ENCODE peak calls at places on chromosomes 6 and 20, in eight cellular contexts. One of them, this sample, is unnamed.

GRCh38 chr20:37108676-37109075 is 12.9 kb upstream of the RBL1 start:
- DNase-seq in cardiac muscle cell: no peak
- DNase-seq in colonic mucosa: no peak
- DNase-seq in heart left ventricle: no peak
- DNase-seq in mammary epithelial cell: peak; percentile 12
- DNase-seq in lung: no peak
- DNase-seq in left ventricle myocardium inferior: no peak
- DNase-seq in BE2C: no peak
- DNase-seq in this sample: no peak

GRCh38 chr6:116444092-116444491 is 17.1 kb upstream of the CALHM6 start:
- DNase-seq in colonic mucosa: no peak
- DNase-seq in BE2C: no peak
- DNase-seq in left ventricle myocardium inferior: no peak
- DNase-seq in lung: no peak
- DNase-seq in heart left ventricle: no peak
- DNase-seq in mammary epithelial cell: peak; percentile 27
- DNase-seq in cardiac muscle cell: peak; percentile 59
- DNase-seq in this sample: no peak

GRCh38 chr6:12033770-12034169 is 21.7 kb downstream of the HIVEP1 start:
- DNase-seq in heart left ventricle: no peak
- DNase-seq in BE2C: no peak
- DNase-seq in colonic mucosa: no peak
- DNase-seq in lung: no peak
- DNase-seq in cardiac muscle cell: peak; percentile 67
- DNase-seq in left ventricle myocardium inferior: no peak
- DNase-seq in mammary epithelial cell: peak; percentile 81
- DNase-seq in this sample: no peak

GRCh38 chr6:69732640-69733039 is 64.2 kb downstream of the LMBRD1 start:
- DNase-seq in mammary epithelial cell: no peak
- DNase-seq in BE2C: no peak
- DNase-seq in heart left ventricle: no peak
- DNase-seq in left ventricle myocardium inferior: no peak
- DNase-seq in colonic mucosa: no peak
- DNase-seq in lung: no peak
- DNase-seq in cardiac muscle cell: peak; percentile 38
- DNase-seq in this sample: no peak

GRCh38 chr6:26157150-26157837 is 70.1 kb downstream of the HFE start:
- DNase-seq in lung: peak; percentile 67
- DNase-seq in left ventricle myocardium inferior: peak; percentile 45
- DNase-seq in colonic mucosa: peak; percentile 77
- DNase-seq in BE2C: peak; percentile 82
- DNase-seq in mammary epithelial cell: no peak
- DNase-seq in cardiac muscle cell: peak; percentile 65
- DNase-seq in heart left ventricle: peak; percentile 65
- DNase-seq in this sample: peak; percentile 73

GRCh38 chr6:17768388-17768787 is 61.7 kb upstream of the NUP153 start:
- DNase-seq in BE2C: no peak
- DNase-seq in mammary epithelial cell: peak; percentile 14
- DNase-seq in colonic mucosa: no peak
- DNase-seq in cardiac muscle cell: peak; percentile 50
- DNase-seq in left ventricle myocardium inferior: no peak
- DNase-seq in lung: no peak
- DNase-seq in heart left ventricle: no peak
- DNase-seq in this sample: no peak

GRCh38 chr6:119267506-119267905 is 82.1 kb downstream of the MAN1A1 start:
- DNase-seq in colonic mucosa: no peak
- DNase-seq in mammary epithelial cell: no peak
- DNase-seq in left ventricle myocardium inferior: no peak
- DNase-seq in BE2C: no peak
- DNase-seq in lung: no peak
- DNase-seq in cardiac muscle cell: no peak
- DNase-seq in heart left ventricle: no peak
- DNase-seq in this sample: no peak

GRCh38 chr20:53734006-53734688 is 140.5 kb upstream of the ZNF217 start:
- DNase-seq in mammary epithelial cell: no peak
- DNase-seq in heart left ventricle: no peak
- DNase-seq in BE2C: no peak
- DNase-seq in colonic mucosa: no peak
- DNase-seq in cardiac muscle cell: no peak
- DNase-seq in lung: no peak
- DNase-seq in left ventricle myocardium inferior: no peak
- DNase-seq in this sample: no peak

GRCh38 chr20:35467339-35468224 is 12.2 kb downstream of the CEP250 start:
- DNase-seq in left ventricle myocardium inferior: no peak
- DNase-seq in heart left ventricle: no peak
- DNase-seq in colonic mucosa: no peak
- DNase-seq in lung: no peak
- DNase-seq in cardiac muscle cell: peak; percentile 34
- DNase-seq in mammary epithelial cell: no peak
- DNase-seq in BE2C: no peak
- DNase-seq in this sample: no peak

GRCh38 chr6:170503414-170503761 is 49.7 kb downstream of the PSMB1 start:
- DNase-seq in lung: no peak
- DNase-seq in left ventricle myocardium inferior: no peak
- DNase-seq in cardiac muscle cell: no peak
- DNase-seq in heart left ventricle: no peak
- DNase-seq in colonic mucosa: no peak
- DNase-seq in mammary epithelial cell: no peak
- DNase-seq in BE2C: no peak
- DNase-seq in this sample: no peak

GRCh38 chr6:81126150-81126549 is 626.3 kb downstream of the TENT5A start:
- DNase-seq in BE2C: no peak
- DNase-seq in colonic mucosa: no peak
- DNase-seq in lung: no peak
- DNase-seq in left ventricle myocardium inferior: no peak
- DNase-seq in heart left ventricle: no peak
- DNase-seq in mammary epithelial cell: no peak
- DNase-seq in cardiac muscle cell: no peak
- DNase-seq in this sample: no peak

GRCh38 chr20:20731945-20732296 is 19.5 kb upstream of the RALGAPA2 start:
- DNase-seq in heart left ventricle: no peak
- DNase-seq in colonic mucosa: no peak
- DNase-seq in BE2C: no peak
- DNase-seq in cardiac muscle cell: peak; percentile 50
- DNase-seq in lung: no peak
- DNase-seq in left ventricle myocardium inferior: no peak
- DNase-seq in mammary epithelial cell: peak; percentile 70
- DNase-seq in this sample: peak; percentile 38

GRCh38 chr6:14770040-14770439 is 475.8 kb upstream of the JARID2 start:
- DNase-seq in BE2C: no peak
- DNase-seq in colonic mucosa: no peak
- DNase-seq in lung: no peak
- DNase-seq in heart left ventricle: no peak
- DNase-seq in mammary epithelial cell: no peak
- DNase-seq in left ventricle myocardium inferior: no peak
- DNase-seq in cardiac muscle cell: no peak
- DNase-seq in this sample: no peak

GRCh38 chr20:45339799-45340198 is 8.4 kb downstream of the SDC4 start:
- DNase-seq in colonic mucosa: no peak
- DNase-seq in cardiac muscle cell: no peak
- DNase-seq in lung: no peak
- DNase-seq in left ventricle myocardium inferior: no peak
- DNase-seq in mammary epithelial cell: no peak
- DNase-seq in BE2C: no peak
- DNase-seq in heart left ventricle: no peak
- DNase-seq in this sample: no peak

GRCh38 chr6:80988892-80989291 is 763.6 kb downstream of the TENT5A start:
- DNase-seq in left ventricle myocardium inferior: no peak
- DNase-seq in lung: no peak
- DNase-seq in cardiac muscle cell: no peak
- DNase-seq in BE2C: no peak
- DNase-seq in heart left ventricle: no peak
- DNase-seq in colonic mucosa: no peak
- DNase-seq in mammary epithelial cell: no peak
- DNase-seq in this sample: no peak

GRCh38 chr6:16803294-16804006 is 42.2 kb upstream of the ATXN1 start:
- DNase-seq in cardiac muscle cell: peak; percentile 86
- DNase-seq in mammary epithelial cell: no peak
- DNase-seq in colonic mucosa: peak; percentile 21
- DNase-seq in BE2C: peak; percentile 83
- DNase-seq in lung: no peak
- DNase-seq in left ventricle myocardium inferior: peak; percentile 40
- DNase-seq in heart left ventricle: peak; percentile 71
- DNase-seq in this sample: peak; percentile 69

GRCh38 chr6:89410231-89411018 is 1.6 kb downstream of the RRAGD start:
- DNase-seq in BE2C: no peak
- DNase-seq in mammary epithelial cell: no peak
- DNase-seq in colonic mucosa: no peak
- DNase-seq in heart left ventricle: no peak
- DNase-seq in cardiac muscle cell: no peak
- DNase-seq in left ventricle myocardium inferior: no peak
- DNase-seq in lung: no peak
- DNase-seq in this sample: no peak

GRCh38 chr6:40789143-40789764 is 202.1 kb upstream of the LRFN2 start:
- DNase-seq in mammary epithelial cell: no peak
- DNase-seq in cardiac muscle cell: peak; percentile 19
- DNase-seq in colonic mucosa: no peak
- DNase-seq in BE2C: peak; percentile 26
- DNase-seq in left ventricle myocardium inferior: no peak
- DNase-seq in heart left ventricle: no peak
- DNase-seq in lung: no peak
- DNase-seq in this sample: no peak

GRCh38 chr20:50517817-50518154 is 7.6 kb downstream of the PTPN1 start:
- DNase-seq in left ventricle myocardium inferior: no peak
- DNase-seq in cardiac muscle cell: peak; percentile 37
- DNase-seq in colonic mucosa: no peak
- DNase-seq in lung: no peak
- DNase-seq in mammary epithelial cell: no peak
- DNase-seq in heart left ventricle: no peak
- DNase-seq in BE2C: no peak
- DNase-seq in this sample: no peak

GRCh38 chr20:35514371-35514960 is 15.0 kb downstream of the C20orf173 start:
- DNase-seq in heart left ventricle: no peak
- DNase-seq in lung: no peak
- DNase-seq in cardiac muscle cell: no peak
- DNase-seq in colonic mucosa: no peak
- DNase-seq in left ventricle myocardium inferior: no peak
- DNase-seq in BE2C: no peak
- DNase-seq in mammary epithelial cell: no peak
- DNase-seq in this sample: no peak

GRCh38 chr6:2938632-2939083 is 32.7 kb downstream of the SERPINB6 start:
- DNase-seq in colonic mucosa: peak; percentile 52
- DNase-seq in cardiac muscle cell: no peak
- DNase-seq in lung: no peak
- DNase-seq in left ventricle myocardium inferior: no peak
- DNase-seq in BE2C: no peak
- DNase-seq in mammary epithelial cell: peak; percentile 51
- DNase-seq in heart left ventricle: no peak
- DNase-seq in this sample: no peak

DNA sequence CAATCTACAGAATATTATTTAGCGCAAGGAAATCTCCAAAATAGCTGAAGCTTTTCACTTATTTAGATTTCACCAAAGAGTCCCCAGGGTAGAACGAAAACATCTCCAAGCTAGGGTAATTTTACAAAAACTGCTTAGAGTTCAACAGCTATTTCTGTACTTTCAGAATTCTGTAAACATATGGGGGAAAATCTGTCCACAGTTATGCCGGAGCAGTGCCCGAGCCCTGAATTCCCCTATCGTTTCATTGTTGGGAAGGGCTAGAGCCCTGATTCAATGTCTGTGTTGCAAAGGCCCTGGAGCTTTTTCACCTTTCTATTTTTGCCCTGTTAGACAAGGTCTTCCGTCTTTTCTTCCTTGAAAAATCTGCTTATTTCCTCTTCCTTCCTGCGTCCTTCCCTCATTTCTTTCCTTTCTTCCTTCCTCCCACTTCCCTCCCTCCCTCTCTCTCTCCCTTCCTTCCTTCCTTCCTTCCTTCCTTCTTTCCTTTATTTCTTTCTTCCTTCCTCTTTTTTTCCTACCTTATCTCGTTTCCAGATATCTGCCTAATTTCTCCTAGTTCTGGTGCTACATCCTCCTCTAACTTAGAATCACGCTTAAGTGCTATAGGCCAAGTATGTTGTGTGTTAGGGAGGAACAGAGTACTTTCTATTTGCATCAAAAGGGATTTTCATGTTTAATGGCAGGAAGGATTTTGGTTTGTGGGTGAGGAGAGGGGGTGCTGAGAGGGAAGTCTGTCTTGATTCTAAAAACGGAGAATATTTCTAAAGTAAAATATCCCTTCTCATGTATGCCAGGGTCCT is 122.5 kb upstream of the BMP2 start:
- DNase-seq in BE2C: no peak
- DNase-seq in left ventricle myocardium inferior: no peak
- DNase-seq in mammary epithelial cell: no peak
- DNase-seq in cardiac muscle cell: no peak
- DNase-seq in colonic mucosa: no peak
- DNase-seq in heart left ventricle: no peak
- DNase-seq in lung: no peak
- DNase-seq in this sample: no peak
- H3K4me3 ChIP-seq in BE2C: no peak overlapping the region
- H3K4me3 ChIP-seq in left ventricle myocardium inferior: no peak overlapping the region
- H3K4me3 ChIP-seq in mammary epithelial cell: no peak overlapping the region
- H3K4me3 ChIP-seq in cardiac muscle cell: no peak overlapping the region
- H3K4me3 ChIP-seq in colonic mucosa: no peak overlapping the region
- H3K4me3 ChIP-seq in heart left ventricle: no peak overlapping the region
- H3K4me3 ChIP-seq in lung: no peak overlapping the region
- H3K4me3 ChIP-seq in this sample: no peak overlapping the region

GRCh38 chr6:149856256-149856994 is 7.7 kb downstream of the LRP11 start:
- DNase-seq in mammary epithelial cell: no peak
- DNase-seq in colonic mucosa: no peak
- DNase-seq in cardiac muscle cell: no peak
- DNase-seq in lung: no peak
- DNase-seq in left ventricle myocardium inferior: no peak
- DNase-seq in heart left ventricle: no peak
- DNase-seq in BE2C: no peak
- DNase-seq in this sample: no peak
- H3K4me1 ChIP-seq in mammary epithelial cell: peaks cover 63% of the 10 kb centered on the region
- H3K4me1 ChIP-seq in colonic mucosa: peaks cover 25% of the 10 kb centered on the region
- H3K4me1 ChIP-seq in cardiac muscle cell: peaks cover 8% of the 10 kb centered on the region
- H3K4me1 ChIP-seq in lung: peaks cover 9% of the 10 kb centered on the region
- H3K4me1 ChIP-seq in left ventricle myocardium inferior: peaks cover 28% of the 10 kb centered on the region
- H3K4me1 ChIP-seq in heart left ventricle: no peaks in the 10 kb centered on the region
- H3K4me1 ChIP-seq in BE2C: no peaks in the 10 kb centered on the region
- H3K4me1 ChIP-seq in this sample: no peaks in the 10 kb centered on the region

DNA sequence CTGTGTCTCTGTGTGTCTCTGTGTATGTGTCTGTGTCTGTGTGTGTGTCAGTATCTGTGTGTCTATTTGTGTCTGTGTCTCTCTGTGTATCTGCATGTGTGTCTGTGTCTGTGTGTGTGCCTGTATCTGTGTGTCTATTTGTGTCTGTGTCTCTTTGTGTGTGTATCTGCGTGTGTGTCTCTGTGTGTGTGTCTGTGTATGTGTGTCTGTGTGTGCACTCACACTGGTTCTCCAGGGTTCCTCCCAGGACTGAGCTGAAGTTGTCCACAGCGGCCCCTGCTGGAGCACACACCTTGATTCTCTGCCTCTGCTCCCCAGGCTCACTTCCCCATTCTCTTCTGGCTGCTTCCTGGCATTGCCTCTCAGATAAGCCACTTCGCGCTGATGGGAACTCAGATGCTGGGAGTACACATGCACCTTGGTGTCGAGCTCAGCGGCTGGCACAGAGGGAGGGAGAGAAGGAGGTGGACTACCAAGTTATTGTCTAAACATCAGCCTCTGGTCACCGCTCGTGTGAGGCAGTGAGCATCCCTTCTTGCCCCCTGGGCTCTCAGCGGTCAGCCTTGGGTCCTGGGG is 105.0 kb upstream of the NXT1 start:
- DNase-seq in left ventricle myocardium inferior: peak; percentile 72
- DNase-seq in cardiac muscle cell: peak; percentile 65
- DNase-seq in BE2C: no peak
- DNase-seq in colonic mucosa: peak; percentile 47
- DNase-seq in mammary epithelial cell: peak; percentile 13
- DNase-seq in heart left ventricle: peak; percentile 71
- DNase-seq in lung: peak; percentile 67
- DNase-seq in this sample: peak; percentile 70
- TF ChIP-seq CTCF in left ventricle myocardium inferior: peak; percentile 71
- TF ChIP-seq CTCF in cardiac muscle cell: peak; percentile 73
- TF ChIP-seq CTCF in BE2C: peak; percentile 15
- TF ChIP-seq CTCF in colonic mucosa: peak; percentile 22
- TF ChIP-seq CTCF in mammary epithelial cell: peak; percentile 12
- TF ChIP-seq CTCF in heart left ventricle: peak; percentile 66
- TF ChIP-seq CTCF in lung: peak; percentile 46
- TF ChIP-seq CTCF in this sample: peak; percentile 66

GRCh38 chr6:111173946-111174345 is 86.6 kb downstream of the SLC16A10 start:
- DNase-seq in heart left ventricle: no peak
- DNase-seq in BE2C: no peak
- DNase-seq in mammary epithelial cell: no peak
- DNase-seq in lung: no peak
- DNase-seq in cardiac muscle cell: no peak
- DNase-seq in colonic mucosa: no peak
- DNase-seq in left ventricle myocardium inferior: no peak
- DNase-seq in this sample: no peak
- H3K4me3 ChIP-seq in heart left ventricle: no peak overlapping the region
- H3K4me3 ChIP-seq in BE2C: no peak overlapping the region
- H3K4me3 ChIP-seq in mammary epithelial cell: no peak overlapping the region
- H3K4me3 ChIP-seq in lung: no peak overlapping the region
- H3K4me3 ChIP-seq in cardiac muscle cell: no peak overlapping the region
- H3K4me3 ChIP-seq in colonic mucosa: no peak overlapping the region
- H3K4me3 ChIP-seq in left ventricle myocardium inferior: no peak overlapping the region
- H3K4me3 ChIP-seq in this sample: no peak overlapping the region